ENCODE peak calls at places on chromosomes 3 and 15, in six cellular contexts. P is stomach, A is suprapubic skin, Y is H1, C is HCT116, W is K562. G is an unnamed sample.

GRCh38 chr3:171729452-171730334 is 80.6 kb downstream of the PLD1 start:
- DNase-seq in P (no peak), A (no peak), Y (no peak), C (no peak), W (no peak), G (no peak)

GRCh38 chr3:42533161-42533897 is 30.9 kb downstream of the VIPR1 start:
- DNase-seq in P (no peak), A (no peak), Y (no peak), C (no peak), W (no peak), G (no peak)

GRCh38 chr15:83613716-83614115 is 40.2 kb upstream of the ADAMTSL3 start:
- DNase-seq in P (no peak), A (no peak), Y (no peak), C (no peak), W (no peak), G (no peak)

GRCh38 chr15:52658955-52659354 is 20.2 kb downstream of the ATOSA start:
- DNase-seq in P (no peak), A (no peak), Y (no peak), C (no peak), W (no peak), G (no peak)

GRCh38 chr3:134965849-134966248 is 170.8 kb downstream of the EPHB1 start:
- DNase-seq in P (no peak), A (no peak), Y (no peak), C (no peak), W (no peak), G (no peak)

GRCh38 chr3:54822206-54822605 is 105.7 kb downstream of the LRTM1 start:
- DNase-seq in P (no peak), A (no peak), Y (no peak), C (no peak), W (no peak), G (no peak)

GRCh38 chr15:65790692-65791334 is 1.3 kb downstream of the DENND4A start:
- DNase-seq in P (no peak), A (no peak), Y (no peak), C (no peak), W (no peak), G (no peak)

GRCh38 chr3:32778389-32778788 is 39.4 kb upstream of the TRIM71 start:
- DNase-seq in P (no peak), A (no peak), Y (no peak), C (no peak), W (no peak), G (no peak)

GRCh38 chr15:31275331-31276262 is 51.0 kb upstream of the KLF13 start:
- DNase-seq in P (peak), A (peak), Y (peak), C (no peak), W (no peak), G (no peak)

GRCh38 chr3:62876064-62876463 is 848 bp upstream of the CADPS start:
- DNase-seq in P (no peak), A (no peak), Y (peak), C (no peak), W (peak), G (no peak)

GRCh38 chr15:77538793-77539487 is 93.8 kb downstream of the LINGO1 start:
- DNase-seq in P (peak), A (no peak), Y (no peak), C (no peak), W (no peak), G (no peak)

GRCh38 chr3:197309528-197310361 is 11.3 kb upstream of the DLG1 start:
- DNase-seq in P (no peak), A (no peak), Y (no peak), C (peak), W (no peak), G (no peak)

GRCh38 chr3:122533931-122534334 is 19.2 kb upstream of the KPNA1 start:
- DNase-seq in P (no peak), A (no peak), Y (no peak), C (peak), W (peak), G (no peak)

GRCh38 chr3:128447561-128448013 is 19.1 kb downstream of the DNAJB8 start:
- DNase-seq in P (no peak), A (no peak), Y (no peak), C (no peak), W (no peak), G (no peak)

GRCh38 chr3:157958471-157958870 is 147.7 kb downstream of the SHOX2 start:
- DNase-seq in P (no peak), A (no peak), Y (no peak), C (no peak), W (no peak), G (no peak)

GRCh38 chr3:8837172-8837571 is 67.8 kb upstream of the OXTR start:
- DNase-seq in P (no peak), A (no peak), Y (no peak), C (no peak), W (peak), G (no peak)

GRCh38 chr15:77107531-77108355 is 36.8 kb upstream of the TSPAN3 start:
- DNase-seq in P (peak), A (no peak), Y (peak), C (no peak), W (peak), G (no peak)

GRCh38 chr15:69472575-69472974 is 20.0 kb downstream of the RPLP1 start:
- DNase-seq in P (no peak), A (no peak), Y (no peak), C (no peak), W (no peak), G (no peak)

GRCh38 chr3:16272588-16272987 is 7.6 kb downstream of the OXNAD1 start:
- DNase-seq in P (no peak), A (no peak), Y (no peak), C (no peak), W (no peak), G (no peak)

GRCh38 chr3:140505256-140505655 is 172.6 kb upstream of the TRIM42 start:
- DNase-seq in P (no peak), A (no peak), Y (no peak), C (no peak), W (no peak), G (no peak)

GRCh38 chr3:190494907-190495306 is 19.0 kb upstream of the IL1RAP start:
- DNase-seq in P (no peak), A (no peak), Y (no peak), C (no peak), W (no peak), G (no peak)

GRCh38 chr3:59424268-59425010 is 374.6 kb upstream of the CFAP20DC start:
- DNase-seq in P (no peak), A (no peak), Y (no peak), C (no peak), W (no peak), G (no peak)

GRCh38 chr3:129936757-129937156 is 37.8 kb upstream of the TRH start:
- DNase-seq in P (peak), A (no peak), Y (no peak), C (no peak), W (peak), G (peak)

GRCh38 chr3:39011191-39011736 is 40.5 kb downstream of the SCN11A start:
- DNase-seq in P (no peak), A (no peak), Y (no peak), C (no peak), W (no peak), G (no peak)

GRCh38 chr3:80688814-80689213 is 921.0 kb upstream of the ROBO1 start:
- DNase-seq in P (no peak), A (no peak), Y (no peak), C (no peak), W (peak), G (no peak)

GRCh38 chr15:41115652-41116115 is 396 bp downstream of the INO80 start:
- DNase-seq in P (peak), A (peak), Y (no peak), C (peak), W (peak), G (peak)

GRCh38 chr3:86388848-86389247 is 602.1 kb downstream of the VGLL3 start:
- DNase-seq in P (no peak), A (no peak), Y (no peak), C (no peak), W (no peak), G (no peak)

GRCh38 chr15:65547841-65548240 is 17.6 kb downstream of the HACD3 start:
- DNase-seq in P (no peak), A (no peak), Y (no peak), C (no peak), W (no peak), G (no peak)

GRCh38 chr15:87961851-87962816 is 294.4 kb downstream of the NTRK3 start:
- DNase-seq in P (no peak), A (peak), Y (no peak), C (no peak), W (no peak), G (no peak)

GRCh38 chr3:22885574-22886348 is 317.4 kb upstream of the UBE2E2 start:
- DNase-seq in P (no peak), A (no peak), Y (no peak), C (no peak), W (no peak), G (no peak)

GRCh38 chr3:123378409-123378915 is 70.4 kb downstream of the ADCY5 start:
- DNase-seq in P (no peak), A (peak), Y (no peak), C (no peak), W (no peak), G (no peak)

GRCh38 chr3:49489247-49489646 is 19.2 kb downstream of the DAG1 start:
- DNase-seq in P (no peak), A (no peak), Y (no peak), C (no peak), W (no peak), G (no peak)

GRCh38 chr3:5004319-5005152 is 25.3 kb downstream of the BHLHE40 start:
- DNase-seq in P (no peak), A (peak), Y (no peak), C (no peak), W (no peak), G (peak)

GRCh38 chr3:16318216-16318615 is 53.2 kb downstream of the OXNAD1 start:
- DNase-seq in P (no peak), A (no peak), Y (no peak), C (no peak), W (no peak), G (no peak)

GRCh38 chr3:134074001-134074789 is 44.5 kb upstream of the SLCO2A1 start:
- DNase-seq in P (no peak), A (peak), Y (peak), C (no peak), W (no peak), G (no peak)

GRCh38 chr15:76871930-76872329 is 33.2 kb downstream of the SCAPER start:
- DNase-seq in P (no peak), A (no peak), Y (no peak), C (no peak), W (no peak), G (no peak)

GRCh38 chr15:90201150-90201943 is at the start of gene SEMA4B:
- DNase-seq in P (peak), A (no peak), Y (peak), C (no peak), W (peak), G (peak)

GRCh38 chr15:90203473-90203872 is 2.3 kb downstream of the SEMA4B start:
- DNase-seq in P (no peak), A (no peak), Y (no peak), C (no peak), W (no peak), G (no peak)

GRCh38 chr15:90203922-90204321 is 2.8 kb downstream of the SEMA4B start:
- DNase-seq in P (no peak), A (no peak), Y (no peak), C (no peak), W (no peak), G (no peak)

GRCh38 chr15:90201944-90202375 is 830 bp downstream of the SEMA4B start:
- DNase-seq in P (no peak), A (no peak), Y (peak), C (no peak), W (no peak), G (no peak)

DNA sequence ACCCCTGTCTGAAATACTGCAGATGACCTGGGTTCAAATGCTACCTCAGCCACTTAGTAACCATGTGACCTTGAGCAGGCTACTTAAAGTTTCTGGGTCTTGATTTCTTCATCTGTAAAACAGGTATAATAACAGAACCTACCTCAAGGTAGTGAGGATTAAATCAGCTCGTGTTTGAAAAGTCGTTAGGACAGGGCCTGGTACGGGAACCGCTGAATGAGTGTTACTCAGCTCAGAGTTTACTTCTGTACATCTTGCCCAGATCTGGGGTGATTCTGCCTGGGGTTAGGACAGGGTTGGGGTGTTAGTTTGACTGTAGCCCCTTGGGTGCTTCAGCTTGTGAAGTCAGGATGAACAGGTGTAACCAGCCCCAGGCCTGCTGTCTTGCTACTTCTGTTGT is 1.8 kb downstream of the SEMA4B start:
- DNase-seq in P (no peak), A (no peak), Y (no peak), C (no peak), W (no peak), G (no peak)
- TF ChIP-seq POLR2AphosphoS5 in P (no peak), A (no peak), Y (no peak), C (no peak), W (no peak), G (no peak)

GRCh38 chr3:45035441-45036301 is 9.6 kb downstream of the CLEC3B start:
- DNase-seq in P (no peak), A (peak), Y (peak), C (no peak), W (no peak), G (no peak)
- TF ChIP-seq CTCF in P (no peak), A (no peak), Y (no peak), C (no peak), W (no peak), G (no peak)

DNA sequence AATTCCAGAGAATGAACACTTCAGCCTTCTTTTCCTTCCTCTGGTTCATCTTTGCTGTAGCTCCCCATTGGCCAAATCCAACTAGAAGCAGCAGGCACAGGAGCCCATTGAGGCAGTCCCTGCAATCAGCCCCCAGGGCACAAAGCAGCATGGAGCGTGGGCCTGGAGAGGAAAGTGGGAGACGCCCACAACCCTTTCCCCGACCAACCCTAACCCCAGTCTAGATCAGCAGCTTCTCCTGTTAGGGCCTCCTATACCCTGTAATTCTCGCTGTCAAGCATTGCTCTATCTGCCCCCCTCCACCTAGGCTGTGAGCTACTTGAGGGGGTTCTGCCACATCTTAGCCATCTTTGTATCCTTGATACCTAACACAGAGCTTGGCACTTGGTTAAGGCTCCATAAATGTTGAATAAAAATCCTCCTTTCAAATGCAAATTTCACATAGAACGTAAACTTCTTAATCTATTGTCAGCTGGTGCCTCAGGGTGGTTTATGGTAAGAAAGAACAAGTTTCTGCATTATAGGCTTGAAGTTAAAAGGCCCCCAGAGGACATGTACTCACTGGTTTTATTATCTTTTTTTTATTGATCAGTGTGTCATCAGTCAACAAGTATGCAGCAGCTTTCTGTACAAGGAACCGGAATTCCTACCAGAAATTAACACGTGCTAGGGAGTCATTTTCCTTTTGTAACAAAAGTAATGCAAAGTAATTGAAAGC is 97.9 kb upstream of the PFN2 start:
- DNase-seq in P (no peak), A (no peak), Y (no peak), C (no peak), W (no peak), G (no peak)
- TF ChIP-seq POLR2AphosphoS5 in P (no peak), A (no peak), Y (no peak), C (no peak), W (no peak), G (no peak)

DNA sequence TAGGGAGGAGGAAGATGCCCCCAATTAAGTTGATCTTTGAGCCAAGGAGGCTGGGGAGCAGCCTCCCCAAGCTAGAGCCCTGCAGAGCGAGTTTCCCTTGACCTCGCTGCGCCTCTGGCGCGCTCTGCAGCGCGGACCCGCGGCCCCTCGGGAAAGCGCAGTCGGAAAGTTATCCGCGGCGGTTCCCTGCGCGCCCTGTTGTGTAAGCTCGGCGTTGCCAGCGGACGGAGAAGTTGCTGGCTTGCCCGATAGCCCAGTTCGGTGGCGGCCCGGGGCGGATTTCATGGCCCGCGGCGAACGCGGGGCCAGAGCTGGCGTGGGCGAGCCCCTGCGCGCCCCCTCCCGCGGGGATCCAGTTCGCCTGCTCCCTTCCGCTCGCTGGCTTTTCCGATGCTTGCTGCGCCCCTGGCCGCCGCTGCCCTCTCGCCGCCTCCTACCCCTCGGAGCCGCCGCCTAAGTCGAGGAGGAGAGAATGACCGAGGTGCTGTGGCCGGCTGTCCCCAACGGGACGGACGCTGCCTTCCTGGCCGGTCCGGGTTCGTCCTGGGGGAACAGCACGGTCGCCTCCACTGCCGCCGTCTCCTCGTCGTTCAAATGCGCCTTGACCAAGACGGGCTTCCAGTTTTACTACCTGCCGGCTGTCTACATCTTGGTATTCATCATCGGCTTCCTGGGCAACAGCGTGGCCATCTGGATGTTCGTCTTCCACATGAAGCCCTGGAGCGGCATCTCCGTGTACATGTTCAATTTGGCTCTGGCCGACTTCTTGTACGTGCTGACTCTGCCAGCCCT is 576 bp downstream of the P2RY1 start:
- DNase-seq in P (peak), A (peak), Y (peak), C (no peak), W (peak), G (peak)
- TF ChIP-seq CTCF in P (no peak), A (no peak), Y (peak), C (peak), W (peak), G (no peak)

GRCh38 chr3:21054064-21054463 is 696.9 kb downstream of the ZNF385D start:
- DNase-seq in P (no peak), A (no peak), Y (no peak), C (no peak), W (no peak), G (no peak)

GRCh38 chr3:21059409-21059808 is 691.6 kb downstream of the ZNF385D start:
- DNase-seq in P (no peak), A (no peak), Y (no peak), C (no peak), W (no peak), G (no peak)

GRCh38 chr3:21056293-21056692 is 694.7 kb downstream of the ZNF385D start:
- DNase-seq in P (no peak), A (no peak), Y (no peak), C (no peak), W (no peak), G (no peak)

GRCh38 chr3:21049368-21050062 is 701.5 kb downstream of the ZNF385D start:
- DNase-seq in P (no peak), A (no peak), Y (no peak), C (no peak), W (no peak), G (no peak)

DNA sequence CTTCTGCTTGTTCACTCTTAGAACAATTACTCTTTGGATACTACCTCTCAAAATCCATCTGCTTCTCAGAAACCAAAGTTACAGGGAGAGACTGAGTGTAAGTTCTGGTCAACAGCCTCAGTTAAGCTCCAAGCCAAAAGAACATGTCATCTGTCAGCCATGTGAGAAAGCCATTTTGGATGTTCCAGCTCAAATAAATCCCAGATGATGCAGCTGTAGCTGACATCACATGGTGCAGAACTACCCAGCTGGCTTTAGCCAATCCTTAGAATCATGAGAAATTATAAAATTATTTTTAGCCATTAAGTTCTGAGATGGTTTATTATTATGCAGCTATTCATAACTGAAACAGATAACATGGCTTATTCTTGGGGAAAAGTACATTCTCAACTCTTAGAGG is 696.0 kb downstream of the ZNF385D start:
- DNase-seq in P (no peak), A (no peak), Y (no peak), C (no peak), W (no peak), G (no peak)
- TF ChIP-seq POLR2AphosphoS5 in P (no peak), A (no peak), Y (no peak), C (no peak), W (no peak), G (no peak)

GRCh38 chr3:13420051-13420816 is at the start of gene NUP210:
- DNase-seq in P (peak), A (no peak), Y (peak), C (no peak), W (peak), G (peak)
- TF ChIP-seq CTCF in P (no peak), A (no peak), Y (no peak), C (peak), W (no peak), G (no peak)